ENCODE peak calls at places on chromosomes 6 and 20, in ten cellular contexts. E, R, W, U, M, X, Q, B, V and C are unnamed samples.

GRCh38 chr6:51717477-51717876 is 369.9 kb downstream of the PKHD1 start:
- DNase-seq in R (no peak), V (no peak), M (no peak), W (no peak), X (no peak), B (no peak), E (no peak), Q (no peak), U (no peak), C (no peak)

GRCh38 chr6:114181629-114182028 is 161.2 kb downstream of the HS3ST5 start:
- DNase-seq in X (no peak), R (no peak), M (no peak), Q (no peak), E (no peak), V (no peak), U (no peak), W (no peak), B (no peak), C (no peak)

GRCh38 chr6:129055796-129056195 is 172.9 kb downstream of the LAMA2 start:
- DNase-seq in E (peak), U (no peak), R (no peak), B (no peak), X (no peak), M (no peak), Q (no peak), W (no peak), V (no peak), C (no peak)

GRCh38 chr6:132633362-132633761 is 9.3 kb upstream of the TAAR2 start:
- DNase-seq in X (no peak), Q (no peak), R (no peak), B (no peak), V (no peak), M (no peak), U (no peak), E (no peak), W (no peak), C (no peak)

GRCh38 chr6:7821426-7821825 is 89.2 kb downstream of the TXNDC5 start:
- DNase-seq in Q (no peak), M (no peak), V (no peak), R (no peak), U (no peak), E (peak), W (no peak), X (no peak), B (no peak), C (peak)

GRCh38 chr6:119348308-119349040 is 1.1 kb downstream of the MAN1A1 start:
- DNase-seq in R (peak), M (peak), Q (peak), X (peak), E (peak), B (peak), U (peak), V (peak), W (no peak), C (no peak)

GRCh38 chr6:15518878-15519277 is 143.9 kb downstream of the DTNBP1 start:
- DNase-seq in R (no peak), V (no peak), M (no peak), W (no peak), E (no peak), U (no peak), B (no peak), X (no peak), Q (no peak), C (no peak)

GRCh38 chr6:87617405-87617804 is 27.5 kb downstream of the ORC3 start:
- DNase-seq in V (no peak), W (no peak), U (no peak), R (no peak), E (no peak), M (no peak), Q (no peak), B (no peak), X (no peak), C (no peak)

GRCh38 chr6:29953706-29954105 is 11.4 kb downstream of the HLA-A start:
- DNase-seq in E (no peak), W (no peak), R (no peak), U (no peak), X (no peak), Q (no peak), V (no peak), M (no peak), B (no peak), C (no peak)

GRCh38 chr6:112475083-112475482 is 128.0 kb downstream of the RFPL4B start:
- DNase-seq in B (no peak), V (no peak), E (peak), M (no peak), U (no peak), Q (no peak), X (no peak), W (no peak), R (no peak), C (peak)

GRCh38 chr6:16759646-16760535 is 1.4 kb downstream of the ATXN1 start:
- DNase-seq in W (peak), R (peak), X (peak), Q (peak), U (peak), V (peak), E (peak), M (peak), B (peak), C (peak)
- TF ChIP-seq CTCF in W (no peak), R (peak), X (no peak), Q (no peak), U (no peak), V (no peak), E (no peak), M (peak), B (no peak), C (no peak)

GRCh38 chr6:137560184-137560563 is 66.0 kb upstream of the OLIG3 start:
- DNase-seq in V (no peak), E (no peak), X (no peak), Q (no peak), W (no peak), R (no peak), U (no peak), B (peak), M (no peak), C (no peak)
- TF ChIP-seq CTCF in V (no peak), E (no peak), X (no peak), Q (no peak), W (no peak), R (no peak), U (no peak), B (no peak), M (no peak), C (no peak)

GRCh38 chr20:49969946-49970345 is 12.8 kb upstream of the SNAI1 start:
- DNase-seq in V (no peak), X (no peak), Q (no peak), R (no peak), M (no peak), B (no peak), U (no peak), W (no peak), E (no peak), C (no peak)

GRCh38 chr20:49961413-49961812 is 21.4 kb upstream of the SNAI1 start:
- DNase-seq in W (no peak), R (no peak), E (no peak), M (no peak), V (no peak), X (no peak), Q (no peak), B (no peak), U (no peak), C (no peak)

GRCh38 chr20:49965781-49966304 is 16.9 kb upstream of the SNAI1 start:
- DNase-seq in M (no peak), X (no peak), E (no peak), Q (no peak), U (no peak), R (no peak), W (no peak), V (no peak), B (no peak), C (no peak)

GRCh38 chr20:49969234-49969633 is 13.5 kb upstream of the SNAI1 start:
- DNase-seq in W (no peak), R (no peak), X (no peak), B (no peak), E (no peak), M (no peak), Q (no peak), V (no peak), U (no peak), C (no peak)

DNA sequence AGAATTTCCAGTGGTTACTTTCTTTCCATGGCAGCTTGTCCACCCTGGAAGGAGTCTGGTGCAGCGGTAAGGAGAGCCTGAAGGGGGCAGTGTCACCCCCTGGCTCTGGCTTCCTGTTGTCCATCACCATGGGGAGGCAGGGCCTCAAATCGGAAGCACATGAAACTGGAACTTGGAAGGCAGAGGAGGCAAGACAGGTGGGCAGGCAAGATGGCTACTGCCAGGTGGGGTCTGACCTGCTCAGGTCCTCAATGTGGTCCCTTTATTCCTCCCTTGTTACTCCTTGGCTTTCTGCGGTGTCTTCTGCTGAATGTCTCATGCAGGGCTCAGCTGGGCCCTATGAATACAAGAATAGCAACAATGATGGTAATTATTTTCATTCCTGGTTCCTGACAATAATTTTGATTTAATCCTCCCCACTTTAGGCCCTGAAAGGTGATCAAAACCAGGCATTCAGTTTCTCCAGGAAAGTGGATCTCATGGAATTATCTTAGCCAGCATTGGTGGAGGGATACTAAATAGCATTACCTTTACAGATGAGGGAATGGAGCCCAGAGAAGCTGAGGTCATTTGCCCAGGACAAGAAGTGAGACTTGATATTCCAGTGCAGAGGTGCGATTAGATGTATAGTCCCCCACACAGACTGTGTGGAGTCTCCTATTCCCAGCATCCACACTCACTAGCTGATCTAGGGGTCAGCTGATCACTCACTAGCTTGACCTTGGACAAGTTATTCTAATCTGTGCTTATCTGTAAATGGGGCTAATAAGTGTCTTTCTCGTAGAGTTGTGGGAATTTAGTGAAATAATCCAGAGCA is 17.6 kb upstream of the SNAI1 start:
- DNase-seq in E (peak), U (peak), V (peak), M (no peak), B (peak), W (no peak), Q (no peak), X (no peak), R (peak), C (peak)
- TF ChIP-seq CTCF in E (peak), U (peak), V (peak), M (peak), B (peak), W (no peak), Q (no peak), X (peak), R (peak), C (peak)

GRCh38 chr6:31805939-31806469 is 762 bp downstream of the LSM2 start:
- DNase-seq in B (no peak), X (peak), E (no peak), V (no peak), W (no peak), U (no peak), R (no peak), Q (no peak), M (no peak), C (no peak)

GRCh38 chr6:31811645-31812044 is 3.4 kb downstream of the HSPA1L start:
- DNase-seq in X (no peak), W (no peak), U (no peak), B (no peak), V (no peak), Q (no peak), M (no peak), E (no peak), R (no peak), C (no peak)

DNA sequence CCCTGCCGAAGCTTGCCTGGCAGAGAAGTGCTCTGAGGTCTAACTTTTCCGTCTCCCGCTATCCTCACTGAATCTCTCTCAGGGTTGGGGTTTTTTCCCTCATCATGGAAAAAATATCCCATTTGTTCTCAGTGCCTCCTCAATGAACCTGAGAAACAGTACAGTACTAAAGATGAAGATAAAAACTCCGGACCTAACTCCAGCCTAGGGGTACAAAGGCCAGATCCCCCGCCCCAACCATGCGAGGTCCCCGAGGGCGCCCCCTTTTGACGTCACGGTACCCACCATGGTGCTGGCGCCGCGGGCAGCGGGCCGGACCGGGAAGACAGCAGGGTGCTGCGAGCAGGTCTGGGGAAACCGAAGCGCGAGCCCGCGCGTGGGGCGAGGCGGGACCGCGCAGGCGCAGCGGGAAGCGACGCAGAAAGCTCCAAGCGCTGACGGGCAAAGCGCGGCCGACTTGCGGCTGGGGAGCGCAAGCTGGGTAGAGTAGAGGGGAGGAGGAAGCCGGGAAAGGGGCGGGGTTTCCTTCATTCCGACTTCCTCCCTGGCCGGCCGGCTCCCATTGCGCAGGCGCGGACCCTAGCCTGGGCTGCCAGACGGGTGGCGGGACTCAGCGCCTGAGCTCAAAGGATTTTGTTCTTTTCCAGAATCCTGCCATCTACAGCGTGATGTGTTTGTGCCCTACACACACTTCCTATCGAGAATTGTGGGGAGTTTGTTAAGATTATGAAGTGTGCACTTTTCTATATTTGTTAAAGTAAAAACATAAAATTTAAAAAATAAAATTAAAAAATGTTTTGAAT is at the start of gene LSM2:
- DNase-seq in W (peak), B (peak), M (peak), U (peak), Q (peak), R (peak), X (peak), V (peak), E (peak), C (peak)
- TF ChIP-seq CTCF in W (no peak), B (peak), M (peak), U (peak), Q (peak), R (peak), X (peak), V (no peak), E (peak), C (no peak)

DNA sequence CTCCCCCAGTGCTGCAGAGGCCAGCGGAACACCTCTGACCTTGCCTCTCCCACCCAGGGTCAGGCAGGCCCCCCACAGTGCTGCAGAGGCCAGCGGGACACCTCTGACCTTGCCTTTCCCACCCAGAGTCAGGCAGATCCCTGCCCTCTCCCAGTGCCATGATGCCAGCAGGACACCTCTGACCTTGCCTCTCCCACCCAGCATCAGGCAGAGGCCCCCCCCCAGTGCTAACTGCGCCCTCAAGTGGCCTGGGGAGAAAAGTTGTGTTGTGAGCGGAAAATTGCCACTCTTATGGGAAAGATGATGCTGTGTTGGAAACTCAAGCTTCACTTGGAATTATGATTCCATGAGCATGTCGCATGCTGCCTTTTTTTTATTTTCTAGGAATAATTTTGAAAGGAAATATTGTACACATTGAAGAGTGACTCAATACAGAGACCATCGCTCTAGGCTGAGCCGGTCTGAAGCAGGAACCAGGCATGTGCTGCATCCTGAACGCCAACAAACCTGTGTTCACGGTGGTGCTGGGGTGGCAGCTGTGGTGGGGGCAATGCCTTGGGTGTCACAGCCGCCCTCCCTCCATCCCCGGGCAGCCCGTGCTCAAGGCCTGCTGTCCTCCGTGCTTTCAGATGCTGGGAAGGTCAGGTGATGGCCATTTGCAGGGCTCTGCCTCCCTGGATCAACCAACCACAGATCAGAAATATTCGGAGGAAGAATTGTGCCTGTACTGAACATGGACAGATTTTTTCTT is 98.6 kb downstream of the CDH4 start:
- DNase-seq in X (no peak), V (no peak), W (no peak), U (no peak), R (no peak), E (no peak), Q (no peak), M (no peak), B (no peak), C (no peak)
- TF ChIP-seq CTCF in X (no peak), V (no peak), W (no peak), U (peak), R (no peak), E (no peak), Q (no peak), M (no peak), B (peak), C (no peak)

DNA sequence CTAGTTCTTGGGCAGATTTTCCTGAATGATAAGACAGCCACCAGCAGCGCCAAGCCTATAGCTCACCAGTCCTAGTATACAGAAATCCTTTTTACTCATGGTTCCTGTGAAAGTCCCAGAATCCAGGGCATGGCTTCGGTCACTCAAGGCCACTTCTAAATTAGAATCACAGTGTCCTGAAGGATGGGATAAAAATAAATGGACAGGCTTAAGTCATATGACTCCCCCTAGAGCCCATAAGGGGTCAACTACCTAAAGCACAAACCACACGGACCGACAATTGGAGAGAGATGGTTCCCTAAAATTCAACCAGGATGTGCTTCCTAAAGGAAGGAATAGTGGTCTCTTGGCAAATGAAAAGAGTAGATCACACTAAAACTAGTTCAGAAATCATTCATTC is 404.1 kb upstream of the PLCB4 start:
- DNase-seq in M (no peak), Q (no peak), R (peak), E (no peak), U (no peak), V (no peak), B (no peak), X (no peak), W (no peak), C (no peak)
- TF ChIP-seq CTCF in M (peak), Q (no peak), R (no peak), E (no peak), U (peak), V (no peak), B (no peak), X (no peak), W (no peak), C (no peak)

GRCh38 chr6:4164043-4164442 is 28.7 kb upstream of the ECI2 start:
- DNase-seq in V (no peak), W (no peak), M (no peak), B (no peak), U (no peak), Q (no peak), X (no peak), E (no peak), R (no peak), C (no peak)
- TF ChIP-seq CTCF in V (no peak), W (no peak), M (no peak), B (no peak), U (no peak), Q (no peak), X (no peak), E (no peak), R (no peak), C (no peak)

GRCh38 chr6:34055223-34055933 is 90.5 kb downstream of the GRM4 start:
- DNase-seq in M (peak), W (no peak), B (peak), Q (peak), E (peak), V (peak), R (peak), X (peak), U (peak), C (peak)
- TF ChIP-seq CTCF in M (peak), W (no peak), B (peak), Q (peak), E (peak), V (peak), R (peak), X (peak), U (peak), C (peak)

GRCh38 chr6:3566812-3567211 is 110.0 kb upstream of the SLC22A23 start:
- DNase-seq in W (no peak), X (no peak), B (no peak), R (no peak), Q (no peak), E (peak), V (no peak), M (no peak), U (no peak), C (peak)

GRCh38 chr6:3559561-3559960 is 102.7 kb upstream of the SLC22A23 start:
- DNase-seq in W (no peak), R (no peak), Q (no peak), U (no peak), B (no peak), E (no peak), V (no peak), X (no peak), M (no peak), C (no peak)

GRCh38 chr6:3565291-3565690 is 108.4 kb upstream of the SLC22A23 start:
- DNase-seq in M (no peak), Q (no peak), R (no peak), B (no peak), E (no peak), U (no peak), V (no peak), X (no peak), W (no peak), C (no peak)

GRCh38 chr6:3561745-3562144 is 104.9 kb upstream of the SLC22A23 start:
- DNase-seq in X (no peak), E (no peak), M (no peak), Q (no peak), W (no peak), U (no peak), R (peak), B (no peak), V (no peak), C (peak)
- TF ChIP-seq CTCF in X (no peak), E (no peak), M (no peak), Q (no peak), W (no peak), U (peak), R (peak), B (no peak), V (no peak), C (peak)

DNA sequence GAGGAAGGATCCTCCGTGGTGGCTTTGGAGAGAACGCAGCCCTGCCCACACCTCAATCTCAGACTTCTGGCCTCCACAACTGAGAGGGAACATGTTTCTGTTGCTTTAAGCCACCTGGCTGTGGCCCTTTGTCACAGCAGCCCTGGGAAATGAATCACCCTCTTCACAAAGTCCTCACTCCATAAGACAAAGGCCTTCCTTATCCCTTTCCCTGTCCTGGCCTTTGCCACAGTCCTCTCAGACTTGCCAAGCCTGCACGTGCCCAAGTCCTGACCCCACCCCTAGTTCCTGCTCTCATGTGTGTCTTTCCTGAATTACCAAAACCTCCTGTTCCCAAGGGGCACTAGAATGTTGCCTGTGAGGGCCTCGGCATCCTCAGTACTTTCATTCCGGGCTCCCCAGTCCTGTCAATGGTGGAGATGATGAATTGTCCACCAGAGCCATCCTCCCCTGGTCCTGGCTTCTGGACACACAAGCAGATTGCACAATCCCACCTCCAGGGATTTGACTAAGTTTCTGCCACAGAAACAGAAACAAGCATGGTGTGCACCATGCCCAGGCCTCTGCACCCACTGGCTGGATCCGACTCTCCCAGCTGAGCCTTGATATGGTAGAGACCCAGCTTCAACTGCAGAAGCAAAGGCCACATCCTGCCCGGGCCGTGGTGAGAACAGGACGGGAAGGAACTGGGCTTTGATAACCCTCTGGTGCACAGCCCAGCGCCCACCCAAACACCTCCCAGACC is 232.6 kb upstream of the PDE10A start:
- DNase-seq in M (no peak), B (peak), W (no peak), V (no peak), E (no peak), R (no peak), X (no peak), U (no peak), Q (no peak), C (peak)
- TF ChIP-seq CTCF in M (no peak), B (no peak), W (no peak), V (no peak), E (no peak), R (no peak), X (no peak), U (peak), Q (no peak), C (peak)